ENCODE peak calls at places on chromosomes 11 and 22, in five cellular contexts. C is PC-9; V is BJ; W is NCI-H1092; T is activated T-helper 1 cell treated with anti-CD3 and anti-CD28 coated beads, Interleukin-12 subunit alpha, Interleukin-12 subunit beta, Interleukin-2, Interleukin-4 antibody, amounts not matched to agents 30 ng/mL and 10 ng/mL and 1 ng/mL, durations not matched to agents 14 hours and 24 hours and 36 hours. Z is an unnamed sample.

GRCh38 chr11:13114566-13115465 is 105.7 kb downstream of the RASSF10 start:
- DNase-seq in C (peak), V (no peak), W (peak), T (no peak), Z (peak)

GRCh38 chr11:114683007-114683406 is 4.7 kb downstream of the NXPE2 start:
- DNase-seq in C (no peak), V (no peak), W (no peak), T (no peak), Z (no peak)

GRCh38 chr11:6321961-6322362 is 1.7 kb upstream of the CAVIN3 start:
- DNase-seq in C (no peak), V (peak), W (no peak), T (no peak), Z (peak)

GRCh38 chr11:123174196-123175183 is 20.6 kb downstream of the CLMP start:
- DNase-seq in C (no peak), V (peak), W (no peak), T (no peak), Z (peak)

GRCh38 chr22:41327124-41327523 is 25.8 kb downstream of the ZC3H7B start:
- DNase-seq in C (no peak), V (no peak), W (no peak), T (no peak), Z (no peak)

GRCh38 chr11:58318532-58318931 is 40.3 kb downstream of the OR5B17 start:
- DNase-seq in C (no peak), V (peak), W (no peak), T (no peak), Z (no peak)

GRCh38 chr11:128022007-128022368 is 565.4 kb downstream of the ETS1 start:
- DNase-seq in C (no peak), V (peak), W (no peak), T (no peak), Z (peak)

GRCh38 chr11:112270551-112271180 is 10.0 kb upstream of the PLET1 start:
- DNase-seq in C (peak), V (no peak), W (no peak), T (no peak), Z (no peak)

GRCh38 chr11:71580057-71581003 is 2.3 kb downstream of the KRTAP5-11 start:
- DNase-seq in C (peak), V (no peak), W (peak), T (no peak), Z (peak)

GRCh38 chr22:11627436-11627797 is 3900.6 kb upstream of the OR11H1 start:
- DNase-seq in C (no peak), V (no peak), W (no peak), T (no peak), Z (no peak)

GRCh38 chr11:7444582-7444981 is 40.7 kb upstream of the OLFML1 start:
- DNase-seq in C (no peak), V (no peak), W (no peak), T (no peak), Z (no peak)

GRCh38 chr11:77152846-77153245 is 24.8 kb downstream of the MYO7A start:
- DNase-seq in C (no peak), V (no peak), W (no peak), T (no peak), Z (no peak)

GRCh38 chr11:115869780-115870431 is 365.7 kb upstream of the CADM1 start:
- DNase-seq in C (no peak), V (no peak), W (peak), T (no peak), Z (peak)

GRCh38 chr11:79686703-79687419 is 246.0 kb upstream of the TENM4 start:
- DNase-seq in C (no peak), V (no peak), W (no peak), T (no peak), Z (no peak)

GRCh38 chr22:48926663-48927062 is 901.0 kb downstream of the BRD1 start:
- DNase-seq in C (no peak), V (no peak), W (no peak), T (no peak), Z (no peak)

GRCh38 chr11:104043137-104043536 is 6.7 kb downstream of the DDI1 start:
- DNase-seq in C (no peak), V (no peak), W (no peak), T (no peak), Z (no peak)

GRCh38 chr11:57426754-57427691 is at the start of gene SLC43A3:
- DNase-seq in C (peak), V (peak), W (peak), T (peak), Z (peak)

GRCh38 chr11:62709262-62710000 is 2.0 kb downstream of the GNG3 start:
- DNase-seq in C (peak), V (peak), W (peak), T (peak), Z (no peak)

GRCh38 chr22:47351836-47352579 is 589.6 kb downstream of the TBC1D22A start:
- DNase-seq in C (no peak), V (no peak), W (no peak), T (no peak), Z (no peak)

GRCh38 chr11:46977940-46978595 is 41.5 kb downstream of the CSTPP1 start:
- DNase-seq in C (no peak), V (no peak), W (no peak), T (no peak), Z (no peak)

GRCh38 chr11:6992026-6992425 is 28.1 kb downstream of the ZNF214 start:
- DNase-seq in C (no peak), V (no peak), W (no peak), T (no peak), Z (no peak)

GRCh38 chr11:116366980-116367640 is 405.7 kb downstream of the BUD13 start:
- DNase-seq in C (no peak), V (no peak), W (no peak), T (no peak), Z (no peak)

GRCh38 chr11:19777032-19777341 is 64.3 kb downstream of the NAV2 start:
- DNase-seq in C (peak), V (no peak), W (no peak), T (no peak), Z (no peak)

GRCh38 chr11:48172818-48173609 is 43.6 kb upstream of the OR4B1 start:
- DNase-seq in C (peak), V (no peak), W (peak), T (peak), Z (peak)

GRCh38 chr22:35039625-35040024 is 26.3 kb upstream of the ISX start:
- DNase-seq in C (no peak), V (no peak), W (peak), T (no peak), Z (no peak)

GRCh38 chr11:5666396-5666780 is 18.5 kb downstream of the TRIM5 start:
- DNase-seq in C (no peak), V (no peak), W (no peak), T (no peak), Z (no peak)

GRCh38 chr11:124712392-124712791 is 27.4 kb upstream of the NRGN start:
- DNase-seq in C (no peak), V (no peak), W (no peak), T (no peak), Z (no peak)

GRCh38 chr11:114132944-114133394 is 73.5 kb downstream of the ZBTB16 start:
- DNase-seq in C (no peak), V (peak), W (no peak), T (no peak), Z (no peak)

GRCh38 chr22:24432059-24432853 is 4.9 kb downstream of the ADORA2A start:
- DNase-seq in C (peak), V (no peak), W (peak), T (no peak), Z (no peak)

GRCh38 chr11:64842851-64843841 is 1.3 kb downstream of the CDC42BPG start:
- DNase-seq in C (peak), V (no peak), W (no peak), T (no peak), Z (peak)

GRCh38 chr11:71342951-71343827 is 90.8 kb upstream of the SHANK2 start:
- DNase-seq in C (peak), V (no peak), W (peak), T (no peak), Z (no peak)

GRCh38 chr11:26992031-26992541 is 1.8 kb upstream of the FIBIN start:
- DNase-seq in C (no peak), V (peak), W (no peak), T (no peak), Z (no peak)

GRCh38 chr11:92393218-92393617 is 168.6 kb downstream of the FAT3 start:
- DNase-seq in C (no peak), V (no peak), W (no peak), T (no peak), Z (no peak)

GRCh38 chr22:32501797-32502290 is 27.2 kb downstream of the FBXO7 start:
- DNase-seq in C (no peak), V (no peak), W (no peak), T (no peak), Z (no peak)

Z was measured in RCC 7860.